ENCODE peak calls at places on chromosomes 12 and 14, in six cellular contexts. Y is mammary epithelial cell, P is astrocyte, R is mesendoderm, O is neuronal stem cell, L is PC-3. I is an unnamed sample. For H3K27me3, the result is how much of the 10 kb centered on the place peaks cover.

GRCh38 chr14:95071649-95072256 is 85.6 kb downstream of the DICER1 start:
- DNase-seq in R (no peak), P (no peak), O (peak), Y (no peak), L (no peak), I (no peak)

GRCh38 chr12:26867084-26867483 is 34.1 kb upstream of the ITPR2 start:
- DNase-seq in L (no peak), P (no peak), Y (no peak), O (no peak), R (no peak), I (peak)

GRCh38 chr14:61934385-61934784 is 172.2 kb downstream of the SNAPC1 start:
- DNase-seq in P (peak), L (peak), O (no peak), Y (peak), R (no peak), I (no peak)

GRCh38 chr12:98439471-98440164 is 75.8 kb upstream of the TMPO start:
- DNase-seq in L (no peak), P (peak), O (no peak), R (peak), Y (no peak), I (no peak)

GRCh38 chr12:67014642-67015041 is 254.5 kb upstream of the CAND1 start:
- DNase-seq in R (no peak), L (no peak), O (no peak), Y (no peak), P (no peak), I (no peak)

GRCh38 chr14:30564235-30564867 is 5.4 kb downstream of the G2E3 start:
- DNase-seq in O (no peak), R (no peak), L (no peak), P (no peak), Y (no peak), I (no peak)

GRCh38 chr14:92670177-92670576 is 78.2 kb downstream of the LGMN start:
- DNase-seq in R (no peak), O (no peak), P (peak), L (peak), Y (no peak), I (peak)

GRCh38 chr14:67487937-67488893 is at the start of gene TMEM229B:
- DNase-seq in O (no peak), L (no peak), Y (no peak), R (no peak), P (no peak), I (peak)

GRCh38 chr14:71235865-71236264 is 328.6 kb downstream of the PCNX1 start:
- DNase-seq in O (peak), Y (no peak), R (peak), P (peak), L (no peak), I (no peak)

GRCh38 chr12:131085816-131086591 is 132.3 kb downstream of the ADGRD1 start:
- DNase-seq in Y (no peak), O (no peak), R (no peak), L (no peak), P (no peak), I (peak)

GRCh38 chr14:100878271-100879146 is 25.0 kb downstream of the RTL1 start:
- DNase-seq in O (no peak), P (no peak), L (no peak), Y (no peak), R (no peak), I (no peak)

GRCh38 chr14:25406818-25407217 is 356.9 kb upstream of the STXBP6 start:
- DNase-seq in P (no peak), O (peak), L (peak), R (peak), Y (peak), I (peak)

GRCh38 chr12:32135967-32136366 is 29.3 kb downstream of the BICD1 start:
- DNase-seq in O (no peak), R (no peak), L (no peak), P (no peak), Y (no peak), I (no peak)

GRCh38 chr12:132186857-132187620 is 42.8 kb downstream of the NOC4L start:
- DNase-seq in Y (no peak), L (peak), R (no peak), P (no peak), O (no peak), I (no peak)

GRCh38 chr14:100416081-100416480 is 92.9 kb downstream of the SLC25A47 start:
- DNase-seq in L (no peak), P (no peak), O (no peak), Y (no peak), R (no peak), I (no peak)

GRCh38 chr14:65846469-65846868 is 433.9 kb downstream of the FUT8 start:
- DNase-seq in R (no peak), Y (no peak), L (no peak), P (no peak), O (no peak), I (no peak)

GRCh38 chr12:97132270-97132669 is 225.2 kb downstream of the NEDD1 start:
- DNase-seq in L (no peak), Y (no peak), P (no peak), R (no peak), O (no peak), I (no peak)
- H3K9ac ChIP-seq in L (no peak), Y (no peak), P (no peak), R (no peak), O (no peak), I (no peak)

GRCh38 chr12:6810758-6811157 is 10.9 kb upstream of the GPR162 start:
- DNase-seq in Y (no peak), O (no peak), P (no peak), R (no peak), L (no peak), I (no peak)
- H3K27me3 ChIP-seq in Y (under half), O (under half), P (under half), R (under half), L (under half), I (under half)

GRCh38 chr14:102626530-102626929 is 34.1 kb downstream of the RCOR1 start:
- DNase-seq in O (no peak), Y (no peak), P (no peak), R (no peak), L (no peak), I (no peak)

GRCh38 chr14:102625564-102626296 is 33.3 kb downstream of the RCOR1 start:
- DNase-seq in R (no peak), Y (no peak), P (no peak), O (no peak), L (no peak), I (no peak)

GRCh38 chr14:102616799-102617198 is 24.4 kb downstream of the RCOR1 start:
- DNase-seq in L (peak), R (no peak), O (no peak), Y (no peak), P (no peak), I (no peak)

GRCh38 chr14:102620413-102620812 is 28.0 kb downstream of the RCOR1 start:
- DNase-seq in Y (no peak), L (no peak), O (no peak), R (no peak), P (peak), I (no peak)

GRCh38 chr14:102622262-102622885 is 29.9 kb downstream of the RCOR1 start:
- DNase-seq in P (no peak), Y (no peak), L (no peak), R (peak), O (no peak), I (no peak)
- H3K9ac ChIP-seq in P (no peak), Y (no peak), L (no peak), R (no peak), O (no peak), I (no peak)

DNA sequence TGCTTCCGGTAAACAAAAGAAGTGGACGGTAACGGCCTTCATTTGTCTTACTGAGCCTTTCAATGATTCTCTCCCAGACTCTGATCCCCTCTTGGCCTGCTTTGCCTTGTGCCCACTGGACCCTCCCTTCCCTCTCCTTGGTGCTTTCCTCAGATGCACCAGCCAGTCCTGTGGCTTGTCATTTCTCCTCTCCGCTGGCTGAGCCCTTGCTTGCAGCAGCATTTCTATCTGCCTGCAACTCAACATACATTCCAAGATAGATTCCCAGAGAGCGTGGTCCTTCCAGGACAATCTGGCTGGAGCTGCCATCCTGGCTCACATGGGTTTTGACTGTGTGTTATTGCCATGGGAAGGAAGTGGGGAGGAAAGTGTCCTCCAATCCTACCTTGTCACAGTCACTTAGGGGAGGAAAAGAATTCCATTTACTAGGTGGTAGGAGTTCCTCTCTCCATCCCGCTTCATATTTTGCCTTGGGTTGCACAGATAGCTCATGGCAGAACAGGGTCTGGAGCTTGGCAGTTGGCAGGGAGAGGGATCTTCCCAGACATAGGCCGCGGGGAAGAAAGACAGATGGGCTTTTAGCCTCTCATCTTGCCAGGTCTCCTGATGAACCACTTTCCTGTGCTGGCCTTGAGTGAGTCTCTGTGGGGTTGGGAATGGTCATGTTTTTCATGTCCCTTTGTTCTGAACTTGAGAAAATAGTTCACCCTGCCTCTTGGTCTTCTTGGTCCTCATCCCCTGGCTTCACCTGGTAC is 92.8 kb upstream of the KCNA1 start:
- DNase-seq in L (no peak), R (no peak), P (no peak), O (no peak), Y (no peak), I (no peak)
- H3K27me3 ChIP-seq in L (under half), R (under half), P (under half), O (under half), Y (under half), I (under half)

DNA sequence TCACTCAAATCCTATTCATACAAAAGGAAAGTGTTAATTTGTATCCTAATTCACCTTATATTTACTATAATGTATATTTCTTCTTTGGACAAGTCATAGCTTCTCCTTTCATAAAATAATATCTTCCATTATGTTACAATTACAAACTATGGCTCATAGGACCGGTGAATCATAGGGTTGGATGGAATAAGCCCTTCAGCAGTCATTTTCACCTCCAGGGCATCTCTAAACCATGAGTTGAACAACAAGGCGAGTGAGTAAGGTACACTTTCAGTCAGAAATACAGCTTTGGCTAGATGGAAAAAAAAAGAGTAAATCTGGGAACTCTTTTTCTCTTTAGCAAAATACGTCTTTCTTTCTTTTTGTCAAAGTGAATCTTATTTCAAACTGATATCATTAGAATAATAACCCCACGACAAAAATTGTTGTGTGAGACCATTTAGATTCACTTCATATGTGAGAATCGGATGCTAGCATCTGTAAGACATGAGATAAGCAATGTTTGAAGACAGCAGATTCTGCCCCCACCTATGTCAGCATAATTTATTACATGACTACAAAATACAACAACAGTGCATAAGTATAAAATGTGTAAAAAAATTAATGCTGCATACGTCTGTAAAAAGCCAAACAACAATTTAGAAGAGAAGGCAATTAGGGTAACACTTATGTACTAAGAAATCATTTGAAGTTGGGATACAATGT is 184.4 kb upstream of the SLC38A2 start:
- DNase-seq in R (no peak), L (peak), P (peak), Y (peak), O (no peak), I (no peak)
- H3K9ac ChIP-seq in R (no peak), L (peak), P (peak), Y (peak), O (no peak), I (no peak)

GRCh38 chr12:41743835-41744234 is 400.8 kb downstream of the GXYLT1 start:
- DNase-seq in R (no peak), Y (peak), P (peak), L (peak), O (no peak), I (no peak)

DNA sequence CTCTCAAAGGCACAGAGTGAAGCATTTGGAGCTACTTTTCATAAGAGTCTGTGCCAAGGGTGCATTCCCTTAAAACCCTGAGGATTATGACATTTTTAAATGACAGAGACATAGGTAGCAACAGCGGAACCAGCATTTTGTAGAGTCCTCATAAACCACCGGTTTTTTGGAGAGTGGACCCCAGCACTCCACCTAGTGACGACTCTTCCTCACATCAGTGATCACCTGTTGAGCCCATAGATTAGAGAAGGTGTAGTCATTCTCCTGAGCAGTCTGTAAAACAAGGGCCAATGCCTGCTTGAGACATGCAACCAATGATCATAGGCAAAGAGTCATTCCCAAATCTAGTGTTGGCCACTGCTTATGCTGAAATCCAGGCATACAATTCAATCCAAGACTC is 399.1 kb downstream of the GXYLT1 start:
- DNase-seq in R (peak), L (no peak), O (no peak), P (no peak), Y (no peak), I (no peak)
- H3K27me3 ChIP-seq in R (under half), L (under half), O (under half), P (under half), Y (under half), I (under half)

GRCh38 chr14:105480165-105480564 is 5.5 kb downstream of the CRIP2 start:
- DNase-seq in R (no peak), L (no peak), Y (no peak), O (no peak), P (no peak), I (no peak)
- H3K9ac ChIP-seq in R (no peak), L (no peak), Y (no peak), O (no peak), P (peak), I (no peak)

GRCh38 chr12:53935562-53936341 is 2.9 kb upstream of the HOXC13 start:
- DNase-seq in P (no peak), R (no peak), O (no peak), L (no peak), Y (no peak), I (no peak)
- H3K27me3 ChIP-seq in P (half or more), R (half or more), O (half or more), L (under half), Y (under half), I (under half)

GRCh38 chr14:74572829-74573360 is 39.1 kb downstream of the LTBP2 start:
- DNase-seq in L (no peak), O (no peak), R (no peak), Y (peak), P (peak), I (no peak)
- H3K9ac ChIP-seq in L (peak), O (peak), R (no peak), Y (peak), P (peak), I (no peak)